ENCODE peak calls at places on chromosomes 1 and 21, in eight cellular contexts. D, G, K, U, B, E, H and A are unnamed samples.
A peak's percentile ranks its signal among the peaks of the same experiment; 100 is the strongest.

GRCh38 chr1:39733161-39733560 is 5.5 kb upstream of the PPIE start:
- DNase-seq in B (no peak), U (peak; percentile 19), G (no peak), E (no peak), H (no peak), D (no peak), K (no peak), A (no peak)

GRCh38 chr1:149928388-149928724 is 753 bp upstream of the SF3B4 start:
- DNase-seq in E (no peak), H (no peak), D (no peak), U (no peak), K (no peak), B (no peak), G (no peak), A (no peak)

GRCh38 chr1:47751188-47751587 is 246.0 kb downstream of the TRABD2B start:
- DNase-seq in D (no peak), G (no peak), E (no peak), U (no peak), H (no peak), B (no peak), K (no peak), A (no peak)

GRCh38 chr1:235887676-235888075 is 21.0 kb upstream of the LYST start:
- DNase-seq in K (no peak), H (no peak), D (no peak), E (no peak), G (no peak), B (no peak), U (no peak), A (no peak)

GRCh38 chr1:232385221-232385620 is 244.7 kb downstream of the SIPA1L2 start:
- DNase-seq in K (no peak), D (peak; percentile 60), H (no peak), U (peak; percentile 76), G (no peak), E (no peak), B (no peak), A (no peak)

GRCh38 chr21:34128124-34128523 is 54.7 kb downstream of the MRPS6 start:
- DNase-seq in G (no peak), K (no peak), U (peak; percentile 4), E (no peak), B (no peak), H (no peak), D (no peak), A (no peak)

GRCh38 chr1:195745170-195746009 is 862.9 kb downstream of the KCNT2 start:
- DNase-seq in K (no peak), H (no peak), E (no peak), U (peak; percentile 50), D (no peak), G (no peak), B (no peak), A (no peak)

GRCh38 chr1:236619398-236619797 is 15.1 kb upstream of the HEATR1 start:
- DNase-seq in G (no peak), U (peak; percentile 8), H (no peak), K (no peak), E (no peak), B (no peak), D (no peak), A (no peak)

GRCh38 chr21:37300114-37300746 is 33.1 kb upstream of the VPS26C start:
- DNase-seq in K (no peak), G (no peak), E (no peak), B (peak; percentile 1), U (no peak), D (no peak), H (no peak), A (no peak)

GRCh38 chr1:70034403-70034802 is 171.0 kb downstream of the LRRC40 start:
- DNase-seq in U (peak; percentile 68), E (no peak), H (peak; percentile 48), G (no peak), D (no peak), B (no peak), K (no peak), A (no peak)

GRCh38 chr1:63935148-63935547 is 161.3 kb downstream of the ROR1 start:
- DNase-seq in H (no peak), U (peak; percentile 24), B (no peak), D (peak; percentile 51), E (no peak), G (no peak), K (no peak), A (no peak)